ENCODE peak calls at places on chromosomes 13 and 19, in seven cellular contexts. M is CD8-positive, alpha-beta memory T cell; H is iPS-NIHi11; K is neuronal stem cell; C is aorta; V is NCI-H748 treated with DMSO at 0.1 percent for 48 hours; S is heart right ventricle. I is an unnamed sample.

GRCh38 chr13:110978390-110978789 is 63.5 kb upstream of the ANKRD10 start:
- DNase-seq in M (no peak), H (no peak), K (no peak), C (no peak), V (no peak), S (no peak), I (no peak)

GRCh38 chr19:48798937-48799336 is 11.9 kb downstream of the BCAT2 start:
- DNase-seq in M (no peak), H (peak; percentile 49), K (no peak), C (no peak), V (no peak), S (no peak), I (no peak)

GRCh38 chr13:58838615-58839014 is 1207.1 kb downstream of the PCDH17 start:
- DNase-seq in M (no peak), H (no peak), K (no peak), C (no peak), V (no peak), S (no peak), I (no peak)

GRCh38 chr19:38815059-38816001 is 2.6 kb upstream of the LGALS4 start:
- DNase-seq in M (no peak), H (peak; percentile 73), K (no peak), C (no peak), V (no peak), S (no peak), I (no peak)

GRCh38 chr13:110421696-110422395 is 114.8 kb downstream of the COL4A2 start:
- DNase-seq in M (no peak), H (no peak), K (no peak), C (no peak), V (no peak), S (no peak), I (peak; percentile 67)

GRCh38 chr13:105871768-105872167 is 663.7 kb downstream of the EFNB2 start:
- DNase-seq in M (no peak), H (no peak), K (no peak), C (no peak), V (no peak), S (no peak), I (no peak)

GRCh38 chr13:25169951-25170553 is 2.0 kb downstream of the AMER2 start:
- DNase-seq in M (no peak), H (no peak), K (no peak), C (no peak), V (no peak), S (no peak), I (no peak)

GRCh38 chr19:15812059-15812722 is 3.3 kb downstream of the OR10H1 start:
- DNase-seq in M (no peak), H (no peak), K (no peak), C (no peak), V (no peak), S (no peak), I (peak; percentile 25)

GRCh38 chr13:77480071-77480470 is 55.4 kb upstream of the SCEL start:
- DNase-seq in M (no peak), H (peak; percentile 26), K (no peak), C (no peak), V (no peak), S (no peak), I (no peak)

GRCh38 chr19:38932425-38933179 is 1.9 kb downstream of the MRPS12 start:
- DNase-seq in M (no peak), H (no peak), K (no peak), C (no peak), V (no peak), S (no peak), I (peak; percentile 57)

GRCh38 chr19:18153555-18154134 is 682 bp downstream of the PIK3R2 start:
- DNase-seq in M (peak; percentile 18), H (no peak), K (no peak), C (peak; percentile 66), V (no peak), S (no peak), I (no peak)

GRCh38 chr19:3975637-3976087 is 4.8 kb upstream of the DAPK3 start:
- DNase-seq in M (no peak), H (peak; percentile 3), K (no peak), C (no peak), V (no peak), S (no peak), I (no peak)

GRCh38 chr19:45440259-45440638 is 16.5 kb upstream of the ERCC1 start:
- DNase-seq in M (no peak), H (no peak), K (no peak), C (no peak), V (no peak), S (no peak), I (no peak)

GRCh38 chr19:38780443-38780842 is 7.1 kb upstream of the LGALS7 start:
- DNase-seq in M (no peak), H (no peak), K (no peak), C (no peak), V (no peak), S (no peak), I (no peak)

GRCh38 chr19:861756-862528 is 2.5 kb downstream of the CFD start:
- DNase-seq in M (peak; percentile 58), H (peak; percentile 94), K (peak; percentile 43), C (peak; percentile 72), V (peak; percentile 8), S (no peak), I (no peak)

GRCh38 chr13:32267836-32268439 is 47.2 kb downstream of the ZAR1L start:
- DNase-seq in M (peak; percentile 7), H (peak; percentile 77), K (peak; percentile 17), C (no peak), V (peak; percentile 75), S (no peak), I (no peak)

GRCh38 chr13:113669231-113669870 is 2.3 kb downstream of the GRK1 start:
- DNase-seq in M (no peak), H (no peak), K (no peak), C (peak; percentile 29), V (no peak), S (no peak), I (no peak)

GRCh38 chr19:54160182-54160811 is 776 bp upstream of the LENG1 start:
- DNase-seq in M (no peak), H (no peak), K (no peak), C (no peak), V (no peak), S (no peak), I (no peak)

GRCh38 chr19:6041991-6042421 is 64.1 kb upstream of the RANBP3 start:
- DNase-seq in M (no peak), H (no peak), K (no peak), C (peak; percentile 39), V (peak; percentile 0), S (no peak), I (no peak)

GRCh38 chr13:102945324-102945815 is 99.5 kb downstream of the ERCC5 start:
- DNase-seq in M (no peak), H (no peak), K (no peak), C (no peak), V (peak; percentile 94), S (no peak), I (no peak)

GRCh38 chr19:39671739-39672363 is 16.1 kb downstream of the LGALS16 start:
- DNase-seq in M (no peak), H (peak; percentile 58), K (peak; percentile 46), C (no peak), V (peak; percentile 67), S (peak; percentile 26), I (peak; percentile 43)

GRCh38 chr19:43534811-43535761 is 2.1 kb downstream of the ZNF575 start:
- DNase-seq in M (no peak), H (peak; percentile 77), K (peak; percentile 54), C (peak; percentile 80), V (no peak), S (peak; percentile 68), I (peak; percentile 26)

GRCh38 chr13:76833465-76833864 is 52.7 kb downstream of the KCTD12 start:
- DNase-seq in M (no peak), H (no peak), K (no peak), C (no peak), V (no peak), S (no peak), I (no peak)

GRCh38 chr19:32708457-32708856 is 11.1 kb upstream of the TDRD12 start:
- DNase-seq in M (no peak), H (no peak), K (no peak), C (no peak), V (no peak), S (no peak), I (no peak)

GRCh38 chr19:17332677-17333581 is 1.7 kb downstream of the ANO8 start:
- DNase-seq in M (no peak), H (peak; percentile 74), K (no peak), C (peak; percentile 52), V (no peak), S (no peak), I (peak; percentile 50)

GRCh38 chr13:110809871-110810486 is 96.5 kb downstream of the ING1 start:
- DNase-seq in M (no peak), H (no peak), K (no peak), C (no peak), V (no peak), S (no peak), I (no peak)

GRCh38 chr19:55486971-55487883 is 1.0 kb upstream of the SSC5D start:
- DNase-seq in M (no peak), H (peak; percentile 34), K (no peak), C (peak; percentile 93), V (no peak), S (peak; percentile 89), I (peak; percentile 86)

GRCh38 chr13:33285420-33286124 is at the start of gene STARD13:
- DNase-seq in M (no peak), H (peak; percentile 94), K (peak; percentile 78), C (peak; percentile 96), V (peak; percentile 92), S (peak; percentile 97), I (peak; percentile 95)

GRCh38 chr13:44837250-44837649 is 152.0 kb downstream of the NUFIP1 start:
- DNase-seq in M (no peak), H (no peak), K (no peak), C (no peak), V (no peak), S (no peak), I (peak; percentile 55)

GRCh38 chr19:625257-625656 is 8.1 kb downstream of the POLRMT start:
- DNase-seq in M (no peak), H (no peak), K (no peak), C (no peak), V (no peak), S (no peak), I (no peak)

GRCh38 chr13:37476874-37477273 is 121.7 kb downstream of the POSTN start:
- DNase-seq in M (no peak), H (no peak), K (peak; percentile 30), C (no peak), V (no peak), S (peak; percentile 15), I (no peak)

GRCh38 chr19:2087621-2088100 is 8.5 kb downstream of the MOB3A start:
- DNase-seq in M (no peak), H (no peak), K (no peak), C (no peak), V (no peak), S (no peak), I (no peak)

GRCh38 chr19:18194554-18195238 is 1.7 kb downstream of the MPV17L2 start:
- DNase-seq in M (no peak), H (peak; percentile 84), K (no peak), C (peak; percentile 61), V (no peak), S (no peak), I (no peak)

GRCh38 chr13:33286143-33286542 is 588 bp upstream of the STARD13 start:
- DNase-seq in M (no peak), H (no peak), K (no peak), C (no peak), V (peak; percentile 27), S (no peak), I (no peak)

GRCh38 chr19:41696402-41697197 is 8.5 kb upstream of the CEACAM7 start:
- DNase-seq in M (no peak), H (peak; percentile 30), K (no peak), C (no peak), V (no peak), S (no peak), I (no peak)

GRCh38 chr13:25882732-25883357 is 169.0 kb downstream of the SHISA2 start:
- DNase-seq in M (no peak), H (no peak), K (no peak), C (no peak), V (peak; percentile 64), S (no peak), I (peak; percentile 53)

GRCh38 chr13:97986841-97987240 is 33.4 kb downstream of the IPO5 start:
- DNase-seq in M (no peak), H (no peak), K (no peak), C (peak; percentile 61), V (no peak), S (no peak), I (no peak)

GRCh38 chr19:4061178-4061682 is 5.5 kb downstream of the ZBTB7A start:
- DNase-seq in M (peak; percentile 63), H (peak; percentile 67), K (no peak), C (peak; percentile 86), V (no peak), S (peak; percentile 72), I (peak; percentile 42)